ENCODE peak calls at places on chromosomes 2 and 18, in eight cellular contexts. V is transverse colon, Q is heart left ventricle, L is esophagus squamous epithelium, E is GM12891, A is gastrocnemius medialis, R is endothelial cell of umbilical vein, N is testis. U is an unnamed sample.

GRCh38 chr18:7158201-7158600 is 40.6 kb upstream of the LAMA1 start:
- DNase-seq in V (no peak), Q (no peak), L (no peak), E (no peak), A (no peak), R (no peak), N (peak), U (no peak)

GRCh38 chr2:97742381-97742847 is 29.0 kb downstream of the ZAP70 start:
- DNase-seq in V (no peak), Q (peak), L (no peak), E (no peak), A (peak), R (peak), N (no peak), U (no peak)

GRCh38 chr2:111209045-111209514 is 88.4 kb downstream of the BCL2L11 start:
- DNase-seq in V (no peak), Q (no peak), L (no peak), E (no peak), A (no peak), R (no peak), N (no peak), U (no peak)

GRCh38 chr18:3179430-3180089 is 40.2 kb downstream of the MYOM1 start:
- DNase-seq in V (no peak), Q (no peak), L (no peak), E (peak), A (peak), R (no peak), N (no peak), U (no peak)

GRCh38 chr18:28766721-28767120 is 589.8 kb upstream of the CDH2 start:
- DNase-seq in V (no peak), Q (no peak), L (no peak), E (no peak), A (no peak), R (no peak), N (no peak), U (no peak)

GRCh38 chr2:73983322-73984202 is 1.1 kb upstream of the TET3 start:
- DNase-seq in V (peak), Q (no peak), L (no peak), E (no peak), A (no peak), R (no peak), N (no peak), U (peak)

GRCh38 chr2:218839430-218839829 is 7.8 kb upstream of the PRKAG3 start:
- DNase-seq in V (no peak), Q (no peak), L (no peak), E (no peak), A (no peak), R (no peak), N (no peak), U (no peak)

GRCh38 chr2:96800762-96801463 is 15.2 kb upstream of the CNNM3 start:
- DNase-seq in V (peak), Q (peak), L (peak), E (peak), A (peak), R (peak), N (peak), U (peak)

GRCh38 chr2:207479198-207479785 is 50.5 kb upstream of the CREB1 start:
- DNase-seq in V (no peak), Q (no peak), L (no peak), E (no peak), A (no peak), R (no peak), N (no peak), U (no peak)

GRCh38 chr2:172906401-172906811 is 169.2 kb upstream of the MAP3K20 start:
- DNase-seq in V (no peak), Q (peak), L (no peak), E (no peak), A (no peak), R (no peak), N (no peak), U (no peak)

GRCh38 chr2:128320609-128321420 is 2.1 kb upstream of the HS6ST1 start:
- DNase-seq in V (no peak), Q (no peak), L (no peak), E (no peak), A (no peak), R (no peak), N (peak), U (peak)

GRCh38 chr2:31802711-31803110 is 208.1 kb downstream of the MEMO1 start:
- DNase-seq in V (no peak), Q (no peak), L (no peak), E (no peak), A (no peak), R (no peak), N (no peak), U (peak)

GRCh38 chr2:219186754-219187456 is 8.8 kb downstream of the RETREG2 start:
- DNase-seq in V (no peak), Q (no peak), L (no peak), E (no peak), A (no peak), R (no peak), N (no peak), U (no peak)

GRCh38 chr18:44781890-44782289 is 101.2 kb downstream of the SETBP1 start:
- DNase-seq in V (no peak), Q (no peak), L (no peak), E (no peak), A (no peak), R (peak), N (no peak), U (no peak)

GRCh38 chr2:177606636-177607035 is 214.1 kb downstream of the AGPS start:
- DNase-seq in V (no peak), Q (no peak), L (no peak), E (no peak), A (no peak), R (peak), N (no peak), U (no peak)

GRCh38 chr2:11850082-11850481 is 103.7 kb downstream of the LPIN1 start:
- DNase-seq in V (no peak), Q (no peak), L (no peak), E (no peak), A (no peak), R (no peak), N (no peak), U (no peak)

GRCh38 chr18:31190919-31191318 is 28.3 kb upstream of the DSC1 start:
- DNase-seq in V (no peak), Q (no peak), L (no peak), E (no peak), A (no peak), R (no peak), N (no peak), U (no peak)

DNA sequence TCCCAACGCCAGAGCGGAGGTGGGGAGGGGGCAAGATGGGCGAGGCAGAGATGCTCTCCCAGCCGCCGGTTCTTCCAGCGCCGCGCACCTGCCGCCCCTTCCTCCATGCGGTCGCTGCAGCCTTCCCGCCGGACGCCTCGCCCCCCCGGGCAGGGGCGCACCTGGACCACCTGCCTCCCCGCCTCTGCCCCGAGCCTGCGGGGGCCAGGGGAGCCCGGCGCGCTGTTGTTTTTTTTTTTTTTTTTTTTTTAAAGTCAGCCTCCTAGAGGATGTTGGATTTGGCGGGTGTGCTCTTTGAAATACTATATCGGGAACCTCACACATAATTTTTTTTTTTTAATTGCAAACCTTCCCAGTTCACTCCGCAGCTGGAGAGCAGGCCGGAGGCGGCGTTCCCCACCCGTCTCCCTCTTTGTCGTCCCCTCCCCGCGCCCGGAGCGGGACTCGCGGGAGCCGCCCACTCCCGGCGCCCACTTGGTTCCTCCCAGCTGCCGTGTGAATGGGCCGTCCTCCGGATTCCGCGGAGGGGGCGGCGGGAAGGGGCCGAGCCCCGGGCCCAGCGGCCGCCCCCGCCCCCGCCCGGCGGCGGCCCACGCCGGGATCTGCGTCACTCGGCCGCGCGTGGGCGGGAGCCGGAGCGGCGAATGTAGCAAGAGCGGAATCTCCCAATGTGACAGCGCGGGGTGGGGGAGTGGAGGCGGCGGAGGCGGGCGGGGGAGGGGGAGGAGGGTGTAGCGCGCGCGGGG is 421 bp upstream of the NAB1 start:
- DNase-seq in V (peak), Q (peak), L (peak), E (peak), A (peak), R (peak), N (peak), U (peak)
- TF ChIP-seq POLR2A in V (peak), Q (peak), L (no peak), E (no peak), A (peak), R (peak), N (no peak), U (peak)

DNA sequence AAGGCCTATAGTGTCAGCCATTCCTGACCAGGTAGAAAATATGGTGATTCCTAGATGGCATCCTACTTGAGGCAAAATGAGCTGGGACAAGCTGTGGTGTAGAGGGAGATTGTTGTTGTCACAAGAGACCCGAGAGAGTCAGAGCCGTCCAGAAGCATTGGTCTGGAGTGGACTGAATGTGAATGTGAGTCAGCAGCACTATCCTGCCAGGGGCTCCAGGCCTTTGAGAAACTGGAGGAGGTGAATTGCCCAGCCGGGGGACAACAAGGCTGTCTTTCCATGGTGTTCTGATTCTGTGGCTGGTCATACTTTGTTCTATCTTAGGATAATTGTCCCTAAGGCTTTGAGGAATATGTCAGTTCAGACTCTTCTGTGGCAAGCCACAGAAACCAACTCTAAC is 29.4 kb upstream of the EIF2AK3 start:
- DNase-seq in V (no peak), Q (no peak), L (no peak), E (no peak), A (peak), R (no peak), N (no peak), U (no peak)
- TF ChIP-seq POLR2A in V (no peak), Q (no peak), L (no peak), E (no peak), A (no peak), R (no peak), N (no peak), U (no peak)

GRCh38 chr2:231780909-231781797 is at the start of gene PDE6D:
- DNase-seq in V (peak), Q (peak), L (peak), E (peak), A (peak), R (peak), N (peak), U (peak)
- TF ChIP-seq POLR2A in V (peak), Q (peak), L (peak), E (peak), A (peak), R (peak), N (peak), U (peak)

GRCh38 chr2:33333433-33333832 is 143.0 kb upstream of the RASGRP3 start:
- DNase-seq in V (no peak), Q (no peak), L (no peak), E (no peak), A (no peak), R (no peak), N (no peak), U (no peak)

GRCh38 chr2:33336036-33336625 is 140.3 kb upstream of the RASGRP3 start:
- DNase-seq in V (no peak), Q (no peak), L (no peak), E (no peak), A (no peak), R (peak), N (no peak), U (no peak)

GRCh38 chr2:33337385-33337784 is 139.1 kb upstream of the RASGRP3 start:
- DNase-seq in V (no peak), Q (no peak), L (no peak), E (no peak), A (no peak), R (no peak), N (no peak), U (no peak)

GRCh38 chr2:33334083-33334482 is 142.4 kb upstream of the RASGRP3 start:
- DNase-seq in V (no peak), Q (no peak), L (no peak), E (no peak), A (no peak), R (no peak), N (no peak), U (no peak)
- TF ChIP-seq POLR2A in V (no peak), Q (no peak), L (no peak), E (no peak), A (no peak), R (no peak), N (no peak), U (no peak)